ENCODE peak calls at places on chromosomes 4 and X, in six cellular contexts. Y, K, Q, A, C and D are unnamed samples.

GRCh38 chr4:150283689-150284088 is 205.4 kb downstream of the DCLK2 start:
- DNase-seq in Y (no peak), K (no peak), Q (no peak), A (peak; percentile 94), C (no peak), D (no peak)

GRCh38 chr4:101355767-101356702 is 8.7 kb upstream of the PPP3CA start:
- DNase-seq in Y (no peak), K (no peak), Q (no peak), A (peak; percentile 53), C (no peak), D (no peak)

GRCh38 chrX:7090506-7091095 is 56.9 kb upstream of the STS start:
- DNase-seq in Y (no peak), K (no peak), Q (no peak), A (no peak), C (peak; percentile 71), D (no peak)

GRCh38 chr4:79141530-79141929 is 184.3 kb downstream of the NAA11 start:
- DNase-seq in Y (no peak), K (no peak), Q (no peak), A (no peak), C (no peak), D (no peak)

GRCh38 chr4:19739101-19739651 is 512.5 kb upstream of the SLIT2 start:
- DNase-seq in Y (no peak), K (no peak), Q (no peak), A (peak; percentile 52), C (no peak), D (no peak)

GRCh38 chr4:26576171-26576829 is 7.6 kb upstream of the TBC1D19 start:
- DNase-seq in Y (no peak), K (no peak), Q (no peak), A (no peak), C (no peak), D (no peak)

GRCh38 chr4:793109-793861 is 32.6 kb downstream of the CPLX1 start:
- DNase-seq in Y (no peak), K (no peak), Q (no peak), A (no peak), C (peak; percentile 43), D (no peak)

GRCh38 chr4:87915621-87916020 is 59.9 kb upstream of the SPP1 start:
- DNase-seq in Y (no peak), K (no peak), Q (no peak), A (no peak), C (no peak), D (no peak)

GRCh38 chrX:47239898-47240545 is 7.2 kb downstream of the USP11 start:
- DNase-seq in Y (no peak), K (no peak), Q (no peak), A (no peak), C (peak; percentile 19), D (no peak)

GRCh38 chrX:68420559-68420958 is 12.7 kb downstream of the OPHN1 start:
- DNase-seq in Y (no peak), K (no peak), Q (no peak), A (no peak), C (no peak), D (no peak)

GRCh38 chr4:1261107-1261928 is 12.4 kb upstream of the CTBP1 start:
- DNase-seq in Y (no peak), K (no peak), Q (peak; percentile 28), A (no peak), C (no peak), D (no peak)

GRCh38 chr4:70895846-70896435 is 6.2 kb upstream of the MOB1B start:
- DNase-seq in Y (no peak), K (no peak), Q (no peak), A (no peak), C (no peak), D (no peak)

GRCh38 chr4:46386570-46386969 is 3.4 kb downstream of the GABRA2 start:
- DNase-seq in Y (no peak), K (no peak), Q (no peak), A (no peak), C (no peak), D (no peak)

GRCh38 chr4:31807036-31807435 is 1086.9 kb downstream of the PCDH7 start:
- DNase-seq in Y (no peak), K (no peak), Q (no peak), A (no peak), C (no peak), D (no peak)

GRCh38 chr4:168917150-168917779 is 92.8 kb downstream of the CBR4 start:
- DNase-seq in Y (no peak), K (no peak), Q (peak; percentile 36), A (no peak), C (no peak), D (no peak)

GRCh38 chr4:139574641-139575040 is 18.6 kb upstream of the SETD7 start:
- DNase-seq in Y (no peak), K (no peak), Q (no peak), A (no peak), C (no peak), D (no peak)

GRCh38 chr4:622996-623913 is 2.1 kb upstream of the PDE6B start:
- DNase-seq in Y (no peak), K (no peak), Q (peak; percentile 32), A (no peak), C (peak; percentile 40), D (peak; percentile 15)

GRCh38 chr4:141435446-141436225 is 200.7 kb upstream of the IL15 start:
- DNase-seq in Y (no peak), K (no peak), Q (no peak), A (no peak), C (no peak), D (no peak)

GRCh38 chr4:159048166-159048886 is 54.6 kb upstream of the RAPGEF2 start:
- DNase-seq in Y (peak; percentile 71), K (no peak), Q (peak; percentile 74), A (no peak), C (peak; percentile 82), D (peak; percentile 81)

GRCh38 chr4:37478151-37478550 is 208.0 kb downstream of the RELL1 start:
- DNase-seq in Y (no peak), K (no peak), Q (no peak), A (no peak), C (no peak), D (no peak)

GRCh38 chr4:140061883-140062282 is 92.1 kb downstream of the MAML3 start:
- DNase-seq in Y (no peak), K (no peak), Q (no peak), A (no peak), C (no peak), D (no peak)

GRCh38 chr4:66855956-66856355 is 689.3 kb downstream of the CENPC start:
- DNase-seq in Y (no peak), K (no peak), Q (no peak), A (no peak), C (no peak), D (no peak)

GRCh38 chrX:68940601-68941000 is 111.8 kb downstream of the EFNB1 start:
- DNase-seq in Y (peak; percentile 15), K (no peak), Q (no peak), A (no peak), C (no peak), D (no peak)

GRCh38 chr4:42710761-42711160 is 53.9 kb upstream of the ATP8A1 start:
- DNase-seq in Y (no peak), K (no peak), Q (no peak), A (no peak), C (no peak), D (no peak)

GRCh38 chr4:109171098-109171497 is 131.4 kb downstream of the COL25A1 start:
- DNase-seq in Y (no peak), K (no peak), Q (no peak), A (no peak), C (no peak), D (no peak)

GRCh38 chr4:142416121-142416520 is 430.0 kb downstream of the INPP4B start:
- DNase-seq in Y (no peak), K (no peak), Q (no peak), A (no peak), C (no peak), D (no peak)

GRCh38 chr4:7763788-7764187 is 175.9 kb downstream of the AFAP1 start:
- DNase-seq in Y (no peak), K (no peak), Q (peak; percentile 12), A (no peak), C (no peak), D (peak; percentile 3)